ENCODE peak calls at places on chromosomes 7 and 10, in eight cellular contexts. One of them, this sample, is unnamed.

GRCh38 chr10:127168251-127168650 is 28.1 kb downstream of the INSYN2A start:
- DNase-seq in H1: no peak
- DNase-seq in neural crest cell: no peak
- DNase-seq in lower leg skin: no peak
- DNase-seq in astrocyte: no peak
- DNase-seq in choroid plexus epithelial cell: no peak
- DNase-seq in BE2C: no peak
- DNase-seq in foreskin fibroblast: no peak
- DNase-seq in this sample: no peak

GRCh38 chr7:149295481-149295850 is 33.5 kb downstream of the ZNF783 start:
- DNase-seq in foreskin fibroblast: no peak
- DNase-seq in neural crest cell: no peak
- DNase-seq in choroid plexus epithelial cell: no peak
- DNase-seq in BE2C: no peak
- DNase-seq in lower leg skin: no peak
- DNase-seq in H1: no peak
- DNase-seq in astrocyte: no peak
- DNase-seq in this sample: no peak

GRCh38 chr7:119572132-119572531 is 700.8 kb upstream of the KCND2 start:
- DNase-seq in neural crest cell: no peak
- DNase-seq in H1: no peak
- DNase-seq in choroid plexus epithelial cell: no peak
- DNase-seq in lower leg skin: no peak
- DNase-seq in astrocyte: no peak
- DNase-seq in BE2C: peak; percentile 17
- DNase-seq in foreskin fibroblast: no peak
- DNase-seq in this sample: no peak

GRCh38 chr7:90532231-90532929 is 62.9 kb downstream of the PTTG1IP2 start:
- DNase-seq in foreskin fibroblast: no peak
- DNase-seq in BE2C: no peak
- DNase-seq in neural crest cell: no peak
- DNase-seq in H1: no peak
- DNase-seq in astrocyte: no peak
- DNase-seq in choroid plexus epithelial cell: no peak
- DNase-seq in lower leg skin: no peak
- DNase-seq in this sample: no peak

GRCh38 chr7:137146996-137147720 is 196.4 kb downstream of the PTN start:
- DNase-seq in neural crest cell: no peak
- DNase-seq in BE2C: no peak
- DNase-seq in H1: no peak
- DNase-seq in choroid plexus epithelial cell: peak; percentile 5
- DNase-seq in foreskin fibroblast: no peak
- DNase-seq in lower leg skin: no peak
- DNase-seq in astrocyte: peak; percentile 87
- DNase-seq in this sample: no peak

GRCh38 chr10:45082176-45082575 is 81.5 kb downstream of the ZNF22 start:
- DNase-seq in neural crest cell: no peak
- DNase-seq in lower leg skin: no peak
- DNase-seq in choroid plexus epithelial cell: no peak
- DNase-seq in H1: no peak
- DNase-seq in BE2C: no peak
- DNase-seq in foreskin fibroblast: no peak
- DNase-seq in astrocyte: no peak
- DNase-seq in this sample: no peak

GRCh38 chr7:27173412-27174076 is 576 bp downstream of the HOXA10 start:
- DNase-seq in lower leg skin: no peak
- DNase-seq in BE2C: no peak
- DNase-seq in foreskin fibroblast: no peak
- DNase-seq in H1: peak; percentile 73
- DNase-seq in neural crest cell: no peak
- DNase-seq in astrocyte: no peak
- DNase-seq in choroid plexus epithelial cell: no peak
- DNase-seq in this sample: peak; percentile 18

GRCh38 chr7:82275342-82275741 is 168.2 kb downstream of the CACNA2D1 start:
- DNase-seq in foreskin fibroblast: no peak
- DNase-seq in neural crest cell: no peak
- DNase-seq in astrocyte: no peak
- DNase-seq in lower leg skin: no peak
- DNase-seq in H1: no peak
- DNase-seq in choroid plexus epithelial cell: no peak
- DNase-seq in BE2C: no peak
- DNase-seq in this sample: no peak

GRCh38 chr7:104089622-104090021 is 100.2 kb upstream of the RELN start:
- DNase-seq in neural crest cell: no peak
- DNase-seq in H1: no peak
- DNase-seq in BE2C: no peak
- DNase-seq in foreskin fibroblast: no peak
- DNase-seq in astrocyte: no peak
- DNase-seq in lower leg skin: no peak
- DNase-seq in choroid plexus epithelial cell: no peak
- DNase-seq in this sample: no peak

GRCh38 chr7:79778786-79779382 is 325.4 kb upstream of the MAGI2 start:
- DNase-seq in neural crest cell: no peak
- DNase-seq in choroid plexus epithelial cell: peak; percentile 97
- DNase-seq in BE2C: no peak
- DNase-seq in astrocyte: peak; percentile 91
- DNase-seq in foreskin fibroblast: peak; percentile 82
- DNase-seq in H1: no peak
- DNase-seq in lower leg skin: no peak
- DNase-seq in this sample: no peak

GRCh38 chr10:112915590-112916572 is 34.2 kb upstream of the TCF7L2 start:
- DNase-seq in lower leg skin: peak; percentile 62
- DNase-seq in choroid plexus epithelial cell: peak; percentile 58
- DNase-seq in H1: no peak
- DNase-seq in foreskin fibroblast: peak; percentile 7
- DNase-seq in neural crest cell: no peak
- DNase-seq in BE2C: no peak
- DNase-seq in astrocyte: peak; percentile 48
- DNase-seq in this sample: no peak

GRCh38 chr7:115728518-115728917 is 302.0 kb downstream of the TFEC start:
- DNase-seq in foreskin fibroblast: no peak
- DNase-seq in lower leg skin: no peak
- DNase-seq in neural crest cell: no peak
- DNase-seq in choroid plexus epithelial cell: no peak
- DNase-seq in astrocyte: no peak
- DNase-seq in BE2C: no peak
- DNase-seq in H1: no peak
- DNase-seq in this sample: no peak

GRCh38 chr10:26870766-26871165 is 10.0 kb upstream of the ABI1 start:
- DNase-seq in choroid plexus epithelial cell: no peak
- DNase-seq in BE2C: no peak
- DNase-seq in lower leg skin: no peak
- DNase-seq in H1: no peak
- DNase-seq in astrocyte: no peak
- DNase-seq in foreskin fibroblast: no peak
- DNase-seq in neural crest cell: no peak
- DNase-seq in this sample: no peak

GRCh38 chr7:154865984-154866685 is 136.8 kb downstream of the PAXIP1 start:
- DNase-seq in foreskin fibroblast: no peak
- DNase-seq in neural crest cell: no peak
- DNase-seq in choroid plexus epithelial cell: no peak
- DNase-seq in BE2C: no peak
- DNase-seq in astrocyte: no peak
- DNase-seq in H1: no peak
- DNase-seq in lower leg skin: no peak
- DNase-seq in this sample: no peak

GRCh38 chr10:69890065-69890831 is 88.5 kb downstream of the COL13A1 start:
- DNase-seq in H1: no peak
- DNase-seq in lower leg skin: no peak
- DNase-seq in neural crest cell: no peak
- DNase-seq in choroid plexus epithelial cell: no peak
- DNase-seq in BE2C: no peak
- DNase-seq in astrocyte: no peak
- DNase-seq in foreskin fibroblast: no peak
- DNase-seq in this sample: no peak

GRCh38 chr7:158705234-158705890 is 758 bp upstream of the NCAPG2 start:
- DNase-seq in choroid plexus epithelial cell: no peak
- DNase-seq in astrocyte: no peak
- DNase-seq in lower leg skin: no peak
- DNase-seq in foreskin fibroblast: no peak
- DNase-seq in BE2C: no peak
- DNase-seq in neural crest cell: no peak
- DNase-seq in H1: peak; percentile 64
- DNase-seq in this sample: no peak

DNA sequence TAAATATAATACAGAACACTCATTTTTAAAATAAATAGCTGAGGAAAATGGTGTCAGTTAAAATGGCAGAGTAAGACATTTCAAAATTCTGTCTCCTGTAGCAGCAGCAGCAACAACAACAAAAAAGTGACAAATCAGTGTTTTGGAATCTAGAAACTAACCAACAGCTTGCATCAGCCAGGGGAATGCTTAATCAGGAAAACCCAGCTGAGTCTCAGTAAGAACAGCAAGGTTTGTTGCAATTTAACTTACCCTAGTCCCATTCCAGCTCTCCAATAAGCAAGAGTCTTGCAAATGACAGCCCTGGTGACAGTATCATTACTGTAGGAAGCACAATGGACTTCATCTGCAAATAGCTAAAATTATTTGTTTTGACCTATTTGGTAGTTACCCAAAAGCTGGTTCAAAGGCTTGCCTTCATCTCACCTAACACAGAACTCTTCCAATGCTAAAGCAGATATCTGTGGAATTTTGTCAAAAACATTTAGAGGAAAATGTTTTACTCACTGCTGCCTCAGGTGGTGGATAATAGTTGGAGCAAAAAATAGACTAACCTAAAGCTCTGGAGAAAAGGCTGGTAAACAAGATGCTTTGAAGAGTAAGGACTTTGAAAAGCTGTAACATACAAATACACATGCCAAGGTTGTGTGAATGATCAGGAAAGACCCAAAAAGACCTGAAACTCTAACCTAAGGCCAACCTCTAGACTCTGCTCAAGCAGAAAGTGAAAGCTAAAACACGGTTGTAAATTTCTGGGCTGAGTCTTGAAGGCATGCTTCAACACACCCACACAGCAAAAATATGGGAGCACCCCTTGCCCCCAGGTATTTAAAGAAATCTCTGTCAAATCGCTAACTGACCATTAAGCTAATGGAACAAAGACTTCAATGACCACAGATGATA is 9.9 kb upstream of the ARHGAP22 start:
- DNase-seq in neural crest cell: no peak
- DNase-seq in choroid plexus epithelial cell: peak; percentile 58
- DNase-seq in lower leg skin: no peak
- DNase-seq in foreskin fibroblast: peak; percentile 75
- DNase-seq in BE2C: no peak
- DNase-seq in H1: peak; percentile 33
- DNase-seq in astrocyte: peak; percentile 36
- DNase-seq in this sample: no peak
- TF ChIP-seq CTCF in neural crest cell: peak; percentile 44
- TF ChIP-seq CTCF in choroid plexus epithelial cell: peak; percentile 54
- TF ChIP-seq CTCF in lower leg skin: no peak
- TF ChIP-seq CTCF in foreskin fibroblast: peak; percentile 33
- TF ChIP-seq CTCF in BE2C: peak; percentile 30
- TF ChIP-seq CTCF in H1: peak; percentile 29
- TF ChIP-seq CTCF in astrocyte: peak; percentile 45
- TF ChIP-seq CTCF in this sample: peak; percentile 25

DNA sequence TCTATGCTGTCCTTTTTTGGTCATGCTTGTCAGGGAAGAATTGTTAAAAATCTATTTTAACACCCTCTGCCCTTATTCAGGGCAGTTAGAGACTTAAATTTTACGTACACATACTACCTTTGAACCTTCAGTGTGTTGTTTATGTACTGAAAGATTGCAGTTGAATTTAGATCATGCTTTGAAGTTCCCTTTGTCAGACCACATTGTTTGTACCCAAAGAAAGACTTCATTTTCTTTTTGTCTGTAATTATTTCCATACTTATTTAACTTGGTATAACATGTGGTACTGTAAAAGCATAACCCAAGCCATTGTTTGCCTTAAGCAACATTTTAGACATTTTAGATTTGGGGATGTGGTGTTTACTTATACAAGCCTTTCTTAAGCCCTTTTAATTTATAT is 96.1 kb downstream of the MMRN2 start:
- DNase-seq in neural crest cell: no peak
- DNase-seq in H1: no peak
- DNase-seq in astrocyte: no peak
- DNase-seq in foreskin fibroblast: no peak
- DNase-seq in lower leg skin: no peak
- DNase-seq in choroid plexus epithelial cell: no peak
- DNase-seq in BE2C: no peak
- DNase-seq in this sample: no peak
- TF ChIP-seq CTCF in neural crest cell: no peak
- TF ChIP-seq CTCF in H1: no peak
- TF ChIP-seq CTCF in astrocyte: no peak
- TF ChIP-seq CTCF in foreskin fibroblast: no peak
- TF ChIP-seq CTCF in lower leg skin: no peak
- TF ChIP-seq CTCF in choroid plexus epithelial cell: no peak
- TF ChIP-seq CTCF in BE2C: no peak
- TF ChIP-seq CTCF in this sample: no peak

GRCh38 chr7:20798081-20798693 is 11.5 kb upstream of the SP8 start:
- DNase-seq in lower leg skin: no peak
- DNase-seq in astrocyte: no peak
- DNase-seq in foreskin fibroblast: no peak
- DNase-seq in neural crest cell: peak; percentile 45
- DNase-seq in choroid plexus epithelial cell: peak; percentile 23
- DNase-seq in BE2C: peak; percentile 40
- DNase-seq in H1: peak; percentile 82
- DNase-seq in this sample: peak; percentile 67
- TF ChIP-seq CTCF in lower leg skin: no peak
- TF ChIP-seq CTCF in astrocyte: no peak
- TF ChIP-seq CTCF in foreskin fibroblast: no peak
- TF ChIP-seq CTCF in neural crest cell: no peak
- TF ChIP-seq CTCF in choroid plexus epithelial cell: no peak
- TF ChIP-seq CTCF in BE2C: no peak
- TF ChIP-seq CTCF in H1: no peak
- TF ChIP-seq CTCF in this sample: no peak

DNA sequence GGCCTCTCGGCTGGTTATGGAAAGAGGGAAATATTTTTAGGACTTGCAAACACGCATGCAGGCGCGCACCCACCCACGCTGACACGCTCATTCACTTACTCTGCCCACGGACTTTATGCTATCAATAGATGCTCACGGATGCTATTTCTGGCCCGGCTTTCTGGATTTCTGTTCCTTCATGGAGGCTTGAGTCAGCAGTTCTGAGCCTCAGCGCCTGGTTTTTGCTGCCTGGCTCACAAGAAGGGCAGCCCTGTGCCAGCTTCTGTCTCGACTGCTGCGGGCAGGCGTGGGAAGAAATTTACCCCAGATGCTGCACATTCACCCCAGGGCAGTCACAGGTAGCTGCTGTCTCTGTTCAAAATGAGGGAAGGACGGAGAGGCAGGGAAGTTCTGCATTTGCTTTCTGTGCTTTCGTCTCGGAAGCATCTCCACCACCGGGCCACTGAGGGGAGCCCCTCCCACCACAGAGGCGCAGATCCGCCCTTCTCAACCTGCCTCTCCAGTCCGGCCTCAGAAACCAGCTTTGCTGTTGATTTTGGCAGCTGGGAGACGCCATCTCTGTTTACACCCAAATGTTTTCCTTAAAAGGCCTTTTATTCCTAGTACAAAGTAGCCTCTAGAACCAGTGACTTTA is 116.2 kb upstream of the BTBD16 start:
- DNase-seq in foreskin fibroblast: peak; percentile 81
- DNase-seq in choroid plexus epithelial cell: peak; percentile 57
- DNase-seq in H1: no peak
- DNase-seq in lower leg skin: no peak
- DNase-seq in astrocyte: peak; percentile 72
- DNase-seq in neural crest cell: no peak
- DNase-seq in BE2C: no peak
- DNase-seq in this sample: peak; percentile 70
- TF ChIP-seq CTCF in foreskin fibroblast: no peak
- TF ChIP-seq CTCF in choroid plexus epithelial cell: peak; percentile 21
- TF ChIP-seq CTCF in H1: peak; percentile 23
- TF ChIP-seq CTCF in lower leg skin: no peak
- TF ChIP-seq CTCF in astrocyte: no peak
- TF ChIP-seq CTCF in neural crest cell: no peak
- TF ChIP-seq CTCF in BE2C: no peak
- TF ChIP-seq CTCF in this sample: no peak